ENCODE peak calls at places on chromosome 13, in five cellular contexts. One of them, this sample, is unnamed.

GRCh38 chr13:75959861-75960481 is 323.8 kb downstream of the LMO7 start:
- DNase-seq in ascending aorta: no peak
- DNase-seq in testis: no peak
- DNase-seq in AG09309: no peak
- DNase-seq in heart left ventricle: no peak
- DNase-seq in this sample: no peak

GRCh38 chr13:25324100-25324499 is 22.7 kb downstream of the NUP58 start:
- DNase-seq in ascending aorta: no peak
- DNase-seq in testis: no peak
- DNase-seq in AG09309: no peak
- DNase-seq in heart left ventricle: no peak
- DNase-seq in this sample: no peak

GRCh38 chr13:100209857-100210580 is 121.1 kb downstream of the PCCA start:
- DNase-seq in ascending aorta: no peak
- DNase-seq in testis: no peak
- DNase-seq in AG09309: no peak
- DNase-seq in heart left ventricle: no peak
- DNase-seq in this sample: no peak

GRCh38 chr13:47117268-47117667 is 220.4 kb upstream of the HTR2A start:
- DNase-seq in ascending aorta: no peak
- DNase-seq in testis: no peak
- DNase-seq in AG09309: peak
- DNase-seq in heart left ventricle: no peak
- DNase-seq in this sample: no peak

GRCh38 chr13:51249254-51249653 is 27.1 kb downstream of the FAM124A start:
- DNase-seq in ascending aorta: no peak
- DNase-seq in testis: no peak
- DNase-seq in AG09309: no peak
- DNase-seq in heart left ventricle: no peak
- DNase-seq in this sample: no peak

GRCh38 chr13:73417012-73417615 is 358.3 kb downstream of the KLF5 start:
- DNase-seq in ascending aorta: no peak
- DNase-seq in testis: peak
- DNase-seq in AG09309: no peak
- DNase-seq in heart left ventricle: no peak
- DNase-seq in this sample: no peak

GRCh38 chr13:87736849-87737400 is 65.8 kb downstream of the SLITRK5 start:
- DNase-seq in ascending aorta: no peak
- DNase-seq in testis: no peak
- DNase-seq in AG09309: no peak
- DNase-seq in heart left ventricle: no peak
- DNase-seq in this sample: no peak

GRCh38 chr13:25042141-25042540 is 53.8 kb upstream of the PABPC3 start:
- DNase-seq in ascending aorta: no peak
- DNase-seq in testis: no peak
- DNase-seq in AG09309: no peak
- DNase-seq in heart left ventricle: no peak
- DNase-seq in this sample: no peak

GRCh38 chr13:57682128-57682716 is 50.7 kb downstream of the PCDH17 start:
- DNase-seq in ascending aorta: no peak
- DNase-seq in testis: no peak
- DNase-seq in AG09309: no peak
- DNase-seq in heart left ventricle: no peak
- DNase-seq in this sample: no peak

GRCh38 chr13:40681341-40682051 is 15.1 kb upstream of the FOXO1 start:
- DNase-seq in ascending aorta: no peak
- DNase-seq in testis: no peak
- DNase-seq in AG09309: no peak
- DNase-seq in heart left ventricle: peak
- DNase-seq in this sample: peak

GRCh38 chr13:90315061-90315460 is 1032.4 kb upstream of the MIR17HG start:
- DNase-seq in ascending aorta: no peak
- DNase-seq in testis: no peak
- DNase-seq in AG09309: no peak
- DNase-seq in heart left ventricle: no peak
- DNase-seq in this sample: no peak

GRCh38 chr13:94595006-94595942 is 678 bp downstream of the TGDS start:
- DNase-seq in ascending aorta: no peak
- DNase-seq in testis: peak
- DNase-seq in AG09309: no peak
- DNase-seq in heart left ventricle: peak
- DNase-seq in this sample: peak

GRCh38 chr13:110715395-110716234 is 2.1 kb downstream of the ING1 start:
- DNase-seq in ascending aorta: peak
- DNase-seq in testis: peak
- DNase-seq in AG09309: peak
- DNase-seq in heart left ventricle: peak
- DNase-seq in this sample: peak

GRCh38 chr13:110713642-110713952 is at the start of gene ING1:
- DNase-seq in ascending aorta: no peak
- DNase-seq in testis: no peak
- DNase-seq in AG09309: no peak
- DNase-seq in heart left ventricle: no peak
- DNase-seq in this sample: no peak

GRCh38 chr13:110713981-110714797 is 689 bp downstream of the ING1 start:
- DNase-seq in ascending aorta: no peak
- DNase-seq in testis: peak
- DNase-seq in AG09309: no peak
- DNase-seq in heart left ventricle: peak
- DNase-seq in this sample: peak

GRCh38 chr13:110716235-110716505 is 2.7 kb downstream of the ING1 start:
- DNase-seq in ascending aorta: no peak
- DNase-seq in testis: peak
- DNase-seq in AG09309: no peak
- DNase-seq in heart left ventricle: peak
- DNase-seq in this sample: no peak

DNA sequence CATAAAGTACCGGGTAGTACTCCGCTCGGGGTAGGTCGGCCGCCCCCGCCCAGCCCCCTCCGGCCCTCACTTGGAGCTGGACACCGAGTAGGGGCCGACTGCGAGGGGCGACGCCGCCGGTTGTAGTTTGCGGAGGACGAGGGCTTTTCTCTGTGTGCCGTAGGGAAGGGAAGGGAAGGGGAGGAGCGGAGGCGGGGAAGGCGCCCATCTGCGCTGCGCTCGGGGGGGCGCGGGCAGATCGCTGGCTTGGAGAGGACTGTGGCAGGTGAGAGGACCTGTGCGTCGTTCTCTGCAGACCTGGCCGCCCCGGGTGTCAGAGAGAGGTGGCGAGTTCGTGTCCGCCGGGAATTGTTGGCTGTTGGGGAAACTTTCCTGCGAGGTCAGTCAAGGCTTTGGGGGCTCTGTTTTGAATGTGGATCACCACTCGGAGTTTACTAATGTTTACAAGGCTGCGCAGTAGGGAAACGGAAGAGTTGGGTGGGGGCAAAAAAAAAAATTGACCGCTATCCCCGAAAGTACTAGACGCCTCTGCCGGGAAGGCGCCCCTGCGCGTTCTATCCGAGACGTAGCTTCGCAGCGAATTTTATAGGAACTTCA is 1.4 kb downstream of the ING1 start:
- DNase-seq in ascending aorta: no peak
- DNase-seq in testis: peak
- DNase-seq in AG09309: no peak
- DNase-seq in heart left ventricle: peak
- DNase-seq in this sample: peak
- TF ChIP-seq CTCF in ascending aorta: no peak
- TF ChIP-seq CTCF in testis: no peak
- TF ChIP-seq CTCF in AG09309: peak
- TF ChIP-seq CTCF in heart left ventricle: no peak
- TF ChIP-seq CTCF in this sample: no peak

GRCh38 chr13:30752201-30752797 is 17.0 kb downstream of the ALOX5AP start:
- DNase-seq in ascending aorta: no peak
- DNase-seq in testis: no peak
- DNase-seq in AG09309: no peak
- DNase-seq in heart left ventricle: peak
- DNase-seq in this sample: no peak
- TF ChIP-seq CTCF in ascending aorta: no peak
- TF ChIP-seq CTCF in testis: no peak
- TF ChIP-seq CTCF in AG09309: no peak
- TF ChIP-seq CTCF in heart left ventricle: no peak
- TF ChIP-seq CTCF in this sample: no peak

GRCh38 chr13:48504606-48505369 is 28.1 kb downstream of the RCBTB2 start:
- DNase-seq in ascending aorta: no peak
- DNase-seq in testis: peak
- DNase-seq in AG09309: no peak
- DNase-seq in heart left ventricle: no peak
- DNase-seq in this sample: no peak
- TF ChIP-seq CTCF in ascending aorta: no peak
- TF ChIP-seq CTCF in testis: no peak
- TF ChIP-seq CTCF in AG09309: no peak
- TF ChIP-seq CTCF in heart left ventricle: no peak
- TF ChIP-seq CTCF in this sample: no peak

DNA sequence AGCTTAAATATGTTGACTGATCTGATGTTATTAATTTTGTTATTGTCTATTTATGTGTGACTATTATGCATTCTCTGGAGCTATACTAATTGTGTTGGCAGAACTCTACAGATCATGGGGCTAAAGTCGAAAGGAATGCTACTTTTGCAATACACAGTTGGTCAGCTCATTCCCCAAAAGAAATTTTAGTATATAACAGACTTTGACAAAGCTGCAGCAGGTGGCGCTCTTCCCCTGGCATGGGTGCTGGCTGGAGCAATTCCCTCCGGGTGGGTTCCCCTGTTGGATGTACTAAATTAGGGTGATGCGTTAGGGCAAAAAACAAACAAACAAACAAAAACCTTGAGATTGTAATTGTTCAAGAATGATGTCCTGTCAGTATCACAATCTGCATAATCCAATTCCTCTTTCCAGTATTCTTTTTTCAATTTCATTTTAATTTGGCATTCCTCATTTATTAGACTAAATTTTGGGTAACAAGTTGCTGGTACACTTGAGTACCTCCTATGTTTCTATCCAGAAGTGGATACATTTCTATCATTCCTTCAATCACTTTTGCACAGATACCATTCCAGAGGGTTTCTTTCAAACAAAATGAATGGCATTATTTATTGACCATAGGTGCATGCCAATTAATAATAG is 322.8 kb upstream of the EDNRB start:
- DNase-seq in ascending aorta: no peak
- DNase-seq in testis: peak
- DNase-seq in AG09309: no peak
- DNase-seq in heart left ventricle: peak
- DNase-seq in this sample: peak
- TF ChIP-seq CTCF in ascending aorta: no peak
- TF ChIP-seq CTCF in testis: peak
- TF ChIP-seq CTCF in AG09309: peak
- TF ChIP-seq CTCF in heart left ventricle: no peak
- TF ChIP-seq CTCF in this sample: peak

GRCh38 chr13:32383836-32384618 is 43.9 kb downstream of the N4BP2L1 start:
- DNase-seq in ascending aorta: no peak
- DNase-seq in testis: no peak
- DNase-seq in AG09309: no peak
- DNase-seq in heart left ventricle: no peak
- DNase-seq in this sample: no peak

GRCh38 chr13:32385369-32385768 is 42.6 kb downstream of the N4BP2L1 start:
- DNase-seq in ascending aorta: no peak
- DNase-seq in testis: no peak
- DNase-seq in AG09309: no peak
- DNase-seq in heart left ventricle: no peak
- DNase-seq in this sample: no peak

GRCh38 chr13:32378012-32378411 is 49.9 kb downstream of the N4BP2L1 start:
- DNase-seq in ascending aorta: no peak
- DNase-seq in testis: no peak
- DNase-seq in AG09309: no peak
- DNase-seq in heart left ventricle: no peak
- DNase-seq in this sample: no peak

GRCh38 chr13:32384702-32385101 is 43.2 kb downstream of the N4BP2L1 start:
- DNase-seq in ascending aorta: no peak
- DNase-seq in testis: no peak
- DNase-seq in AG09309: no peak
- DNase-seq in heart left ventricle: no peak
- DNase-seq in this sample: no peak

GRCh38 chr13:32381539-32381938 is 46.4 kb downstream of the N4BP2L1 start:
- DNase-seq in ascending aorta: no peak
- DNase-seq in testis: peak
- DNase-seq in AG09309: no peak
- DNase-seq in heart left ventricle: no peak
- DNase-seq in this sample: peak
- TF ChIP-seq CTCF in ascending aorta: peak
- TF ChIP-seq CTCF in testis: peak
- TF ChIP-seq CTCF in AG09309: peak
- TF ChIP-seq CTCF in heart left ventricle: peak
- TF ChIP-seq CTCF in this sample: peak

DNA sequence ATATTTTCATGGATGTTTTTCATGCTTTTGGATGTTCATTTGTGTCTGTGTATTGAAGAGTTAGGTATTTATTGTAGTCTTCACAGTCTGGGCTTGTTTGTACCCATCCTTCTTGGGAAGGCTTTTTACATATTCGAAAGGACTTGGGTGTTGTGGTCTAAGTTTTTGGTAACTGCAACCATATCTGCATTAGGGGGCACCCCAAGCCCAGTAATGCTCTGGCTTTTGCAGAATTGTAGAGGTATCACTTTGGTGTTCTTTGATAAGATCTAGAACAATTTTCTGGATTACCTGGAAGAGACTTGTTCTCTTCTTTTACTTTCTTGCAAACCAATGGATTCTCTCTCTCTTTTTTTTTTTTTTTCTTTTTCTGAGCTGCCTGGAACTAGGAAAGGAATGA is 581.3 kb downstream of the DACH1 start:
- DNase-seq in ascending aorta: no peak
- DNase-seq in testis: no peak
- DNase-seq in AG09309: no peak
- DNase-seq in heart left ventricle: no peak
- DNase-seq in this sample: peak
- TF ChIP-seq CTCF in ascending aorta: no peak
- TF ChIP-seq CTCF in testis: no peak
- TF ChIP-seq CTCF in AG09309: no peak
- TF ChIP-seq CTCF in heart left ventricle: no peak
- TF ChIP-seq CTCF in this sample: peak

This sample was measured in BE2C.